ENCODE peak calls at places on chromosomes 6 and 20, in ten cellular contexts. One of them, this sample, is unnamed.

GRCh38 chr6:112037783-112038216 is 16.1 kb upstream of the CCN6 start:
- DNase-seq in endothelial cell of umbilical vein: peak
- DNase-seq in A172: peak
- DNase-seq in BJ: peak
- DNase-seq in activated CD4-positive, alpha-beta T cell treated with anti-CD3 and anti-CD28 coated beads, Interleukin-2, amount 10 ng/mL, durations not matched to agents 24 days and 14 days: no peak
- DNase-seq in NCI-H2081: no peak
- DNase-seq in GOT3: peak
- DNase-seq in naive thymus-derived CD4-positive, alpha-beta T cell: no peak
- DNase-seq in GM13977: no peak
- DNase-seq in central memory CD4-positive, alpha-beta T cell: no peak
- DNase-seq in this sample: peak

GRCh38 chr6:40342674-40343230 is 244.4 kb downstream of the LRFN2 start:
- DNase-seq in BJ: no peak
- DNase-seq in GOT3: no peak
- DNase-seq in NCI-H2081: no peak
- DNase-seq in central memory CD4-positive, alpha-beta T cell: no peak
- DNase-seq in activated CD4-positive, alpha-beta T cell treated with anti-CD3 and anti-CD28 coated beads, Interleukin-2, amount 10 ng/mL, durations not matched to agents 24 days and 14 days: no peak
- DNase-seq in naive thymus-derived CD4-positive, alpha-beta T cell: no peak
- DNase-seq in GM13977: no peak
- DNase-seq in endothelial cell of umbilical vein: no peak
- DNase-seq in A172: no peak
- DNase-seq in this sample: no peak

GRCh38 chr6:38078671-38079070 is 259.1 kb downstream of the ZFAND3 start:
- DNase-seq in A172: no peak
- DNase-seq in activated CD4-positive, alpha-beta T cell treated with anti-CD3 and anti-CD28 coated beads, Interleukin-2, amount 10 ng/mL, durations not matched to agents 24 days and 14 days: no peak
- DNase-seq in central memory CD4-positive, alpha-beta T cell: no peak
- DNase-seq in NCI-H2081: no peak
- DNase-seq in naive thymus-derived CD4-positive, alpha-beta T cell: no peak
- DNase-seq in BJ: no peak
- DNase-seq in GM13977: no peak
- DNase-seq in endothelial cell of umbilical vein: no peak
- DNase-seq in GOT3: no peak
- DNase-seq in this sample: no peak

GRCh38 chr6:44072959-44073611 is 54.2 kb downstream of the MRPL14 start:
- DNase-seq in GOT3: no peak
- DNase-seq in NCI-H2081: no peak
- DNase-seq in A172: no peak
- DNase-seq in central memory CD4-positive, alpha-beta T cell: peak
- DNase-seq in endothelial cell of umbilical vein: peak
- DNase-seq in BJ: no peak
- DNase-seq in activated CD4-positive, alpha-beta T cell treated with anti-CD3 and anti-CD28 coated beads, Interleukin-2, amount 10 ng/mL, durations not matched to agents 24 days and 14 days: peak
- DNase-seq in GM13977: peak
- DNase-seq in naive thymus-derived CD4-positive, alpha-beta T cell: peak
- DNase-seq in this sample: peak

GRCh38 chr6:114008331-114008730 is 37.4 kb upstream of the HDAC2 start:
- DNase-seq in BJ: no peak
- DNase-seq in GOT3: no peak
- DNase-seq in activated CD4-positive, alpha-beta T cell treated with anti-CD3 and anti-CD28 coated beads, Interleukin-2, amount 10 ng/mL, durations not matched to agents 24 days and 14 days: no peak
- DNase-seq in central memory CD4-positive, alpha-beta T cell: no peak
- DNase-seq in naive thymus-derived CD4-positive, alpha-beta T cell: no peak
- DNase-seq in A172: no peak
- DNase-seq in NCI-H2081: no peak
- DNase-seq in endothelial cell of umbilical vein: peak
- DNase-seq in GM13977: no peak
- DNase-seq in this sample: no peak

GRCh38 chr20:1637755-1638154 is 17.9 kb upstream of the SIRPB1 start:
- DNase-seq in GM13977: no peak
- DNase-seq in GOT3: no peak
- DNase-seq in naive thymus-derived CD4-positive, alpha-beta T cell: no peak
- DNase-seq in A172: no peak
- DNase-seq in central memory CD4-positive, alpha-beta T cell: no peak
- DNase-seq in BJ: no peak
- DNase-seq in activated CD4-positive, alpha-beta T cell treated with anti-CD3 and anti-CD28 coated beads, Interleukin-2, amount 10 ng/mL, durations not matched to agents 24 days and 14 days: no peak
- DNase-seq in endothelial cell of umbilical vein: no peak
- DNase-seq in NCI-H2081: no peak
- DNase-seq in this sample: no peak

GRCh38 chr6:80196914-80197313 is 90.4 kb downstream of the BCKDHB start:
- DNase-seq in endothelial cell of umbilical vein: no peak
- DNase-seq in BJ: no peak
- DNase-seq in central memory CD4-positive, alpha-beta T cell: no peak
- DNase-seq in NCI-H2081: no peak
- DNase-seq in A172: no peak
- DNase-seq in activated CD4-positive, alpha-beta T cell treated with anti-CD3 and anti-CD28 coated beads, Interleukin-2, amount 10 ng/mL, durations not matched to agents 24 days and 14 days: no peak
- DNase-seq in naive thymus-derived CD4-positive, alpha-beta T cell: no peak
- DNase-seq in GOT3: no peak
- DNase-seq in GM13977: no peak
- DNase-seq in this sample: no peak

GRCh38 chr20:33178726-33179125 is 10.8 kb downstream of the BPIFA2 start:
- DNase-seq in GOT3: no peak
- DNase-seq in naive thymus-derived CD4-positive, alpha-beta T cell: no peak
- DNase-seq in activated CD4-positive, alpha-beta T cell treated with anti-CD3 and anti-CD28 coated beads, Interleukin-2, amount 10 ng/mL, durations not matched to agents 24 days and 14 days: no peak
- DNase-seq in GM13977: no peak
- DNase-seq in central memory CD4-positive, alpha-beta T cell: no peak
- DNase-seq in NCI-H2081: no peak
- DNase-seq in BJ: no peak
- DNase-seq in endothelial cell of umbilical vein: no peak
- DNase-seq in A172: peak
- DNase-seq in this sample: no peak

GRCh38 chr20:53428997-53429396 is 164.6 kb downstream of the ZNF217 start:
- DNase-seq in NCI-H2081: no peak
- DNase-seq in central memory CD4-positive, alpha-beta T cell: no peak
- DNase-seq in GM13977: no peak
- DNase-seq in BJ: no peak
- DNase-seq in A172: no peak
- DNase-seq in activated CD4-positive, alpha-beta T cell treated with anti-CD3 and anti-CD28 coated beads, Interleukin-2, amount 10 ng/mL, durations not matched to agents 24 days and 14 days: no peak
- DNase-seq in naive thymus-derived CD4-positive, alpha-beta T cell: no peak
- DNase-seq in GOT3: no peak
- DNase-seq in endothelial cell of umbilical vein: no peak
- DNase-seq in this sample: no peak

GRCh38 chr6:76885861-76886301 is 577.4 kb downstream of the HTR1B start:
- DNase-seq in central memory CD4-positive, alpha-beta T cell: no peak
- DNase-seq in NCI-H2081: no peak
- DNase-seq in BJ: no peak
- DNase-seq in naive thymus-derived CD4-positive, alpha-beta T cell: no peak
- DNase-seq in GM13977: no peak
- DNase-seq in GOT3: no peak
- DNase-seq in endothelial cell of umbilical vein: no peak
- DNase-seq in A172: no peak
- DNase-seq in activated CD4-positive, alpha-beta T cell treated with anti-CD3 and anti-CD28 coated beads, Interleukin-2, amount 10 ng/mL, durations not matched to agents 24 days and 14 days: no peak
- DNase-seq in this sample: no peak

GRCh38 chr6:138647006-138647405 is 126.6 kb upstream of the CCDC28A start:
- DNase-seq in activated CD4-positive, alpha-beta T cell treated with anti-CD3 and anti-CD28 coated beads, Interleukin-2, amount 10 ng/mL, durations not matched to agents 24 days and 14 days: no peak
- DNase-seq in A172: no peak
- DNase-seq in GM13977: no peak
- DNase-seq in GOT3: no peak
- DNase-seq in BJ: peak
- DNase-seq in central memory CD4-positive, alpha-beta T cell: no peak
- DNase-seq in naive thymus-derived CD4-positive, alpha-beta T cell: no peak
- DNase-seq in NCI-H2081: no peak
- DNase-seq in endothelial cell of umbilical vein: peak
- DNase-seq in this sample: no peak

GRCh38 chr6:10403385-10404106 is 11.3 kb downstream of the TFAP2A start:
- DNase-seq in naive thymus-derived CD4-positive, alpha-beta T cell: no peak
- DNase-seq in central memory CD4-positive, alpha-beta T cell: no peak
- DNase-seq in activated CD4-positive, alpha-beta T cell treated with anti-CD3 and anti-CD28 coated beads, Interleukin-2, amount 10 ng/mL, durations not matched to agents 24 days and 14 days: no peak
- DNase-seq in A172: peak
- DNase-seq in GOT3: no peak
- DNase-seq in GM13977: no peak
- DNase-seq in NCI-H2081: no peak
- DNase-seq in BJ: no peak
- DNase-seq in endothelial cell of umbilical vein: no peak
- DNase-seq in this sample: no peak

GRCh38 chr6:121522265-121522664 is 86.8 kb downstream of the GJA1 start:
- DNase-seq in GOT3: peak
- DNase-seq in A172: peak
- DNase-seq in NCI-H2081: no peak
- DNase-seq in BJ: peak
- DNase-seq in activated CD4-positive, alpha-beta T cell treated with anti-CD3 and anti-CD28 coated beads, Interleukin-2, amount 10 ng/mL, durations not matched to agents 24 days and 14 days: no peak
- DNase-seq in GM13977: no peak
- DNase-seq in central memory CD4-positive, alpha-beta T cell: no peak
- DNase-seq in naive thymus-derived CD4-positive, alpha-beta T cell: no peak
- DNase-seq in endothelial cell of umbilical vein: peak
- DNase-seq in this sample: no peak

GRCh38 chr20:54200487-54201267 is 7.2 kb upstream of the PFDN4 start:
- DNase-seq in endothelial cell of umbilical vein: no peak
- DNase-seq in A172: no peak
- DNase-seq in BJ: no peak
- DNase-seq in GOT3: no peak
- DNase-seq in activated CD4-positive, alpha-beta T cell treated with anti-CD3 and anti-CD28 coated beads, Interleukin-2, amount 10 ng/mL, durations not matched to agents 24 days and 14 days: no peak
- DNase-seq in GM13977: no peak
- DNase-seq in naive thymus-derived CD4-positive, alpha-beta T cell: no peak
- DNase-seq in NCI-H2081: no peak
- DNase-seq in central memory CD4-positive, alpha-beta T cell: no peak
- DNase-seq in this sample: no peak

GRCh38 chr20:7347409-7347808 is 579.9 kb downstream of the BMP2 start:
- DNase-seq in endothelial cell of umbilical vein: no peak
- DNase-seq in naive thymus-derived CD4-positive, alpha-beta T cell: no peak
- DNase-seq in central memory CD4-positive, alpha-beta T cell: no peak
- DNase-seq in BJ: no peak
- DNase-seq in A172: no peak
- DNase-seq in GOT3: no peak
- DNase-seq in activated CD4-positive, alpha-beta T cell treated with anti-CD3 and anti-CD28 coated beads, Interleukin-2, amount 10 ng/mL, durations not matched to agents 24 days and 14 days: no peak
- DNase-seq in GM13977: no peak
- DNase-seq in NCI-H2081: no peak
- DNase-seq in this sample: no peak

GRCh38 chr6:28353981-28354676 is 4.4 kb downstream of the ZKSCAN3 start:
- DNase-seq in BJ: no peak
- DNase-seq in central memory CD4-positive, alpha-beta T cell: no peak
- DNase-seq in GM13977: no peak
- DNase-seq in NCI-H2081: peak
- DNase-seq in naive thymus-derived CD4-positive, alpha-beta T cell: no peak
- DNase-seq in GOT3: no peak
- DNase-seq in endothelial cell of umbilical vein: peak
- DNase-seq in A172: peak
- DNase-seq in activated CD4-positive, alpha-beta T cell treated with anti-CD3 and anti-CD28 coated beads, Interleukin-2, amount 10 ng/mL, durations not matched to agents 24 days and 14 days: peak
- DNase-seq in this sample: peak

GRCh38 chr6:223763-224162 is 68.5 kb upstream of the DUSP22 start:
- DNase-seq in A172: no peak
- DNase-seq in BJ: no peak
- DNase-seq in endothelial cell of umbilical vein: no peak
- DNase-seq in central memory CD4-positive, alpha-beta T cell: no peak
- DNase-seq in GOT3: no peak
- DNase-seq in GM13977: no peak
- DNase-seq in naive thymus-derived CD4-positive, alpha-beta T cell: no peak
- DNase-seq in NCI-H2081: no peak
- DNase-seq in activated CD4-positive, alpha-beta T cell treated with anti-CD3 and anti-CD28 coated beads, Interleukin-2, amount 10 ng/mL, durations not matched to agents 24 days and 14 days: no peak
- DNase-seq in this sample: no peak

GRCh38 chr20:6818033-6818808 is 50.7 kb downstream of the BMP2 start:
- DNase-seq in GM13977: no peak
- DNase-seq in endothelial cell of umbilical vein: no peak
- DNase-seq in NCI-H2081: no peak
- DNase-seq in BJ: no peak
- DNase-seq in activated CD4-positive, alpha-beta T cell treated with anti-CD3 and anti-CD28 coated beads, Interleukin-2, amount 10 ng/mL, durations not matched to agents 24 days and 14 days: no peak
- DNase-seq in naive thymus-derived CD4-positive, alpha-beta T cell: no peak
- DNase-seq in central memory CD4-positive, alpha-beta T cell: no peak
- DNase-seq in GOT3: no peak
- DNase-seq in A172: no peak
- DNase-seq in this sample: no peak

GRCh38 chr20:34022154-34022842 is 28.6 kb downstream of the RALY start:
- DNase-seq in GOT3: no peak
- DNase-seq in endothelial cell of umbilical vein: peak
- DNase-seq in A172: peak
- DNase-seq in naive thymus-derived CD4-positive, alpha-beta T cell: no peak
- DNase-seq in GM13977: peak
- DNase-seq in central memory CD4-positive, alpha-beta T cell: peak
- DNase-seq in BJ: no peak
- DNase-seq in activated CD4-positive, alpha-beta T cell treated with anti-CD3 and anti-CD28 coated beads, Interleukin-2, amount 10 ng/mL, durations not matched to agents 24 days and 14 days: peak
- DNase-seq in NCI-H2081: no peak
- DNase-seq in this sample: no peak

GRCh38 chr20:16475225-16475624 is 98.0 kb downstream of the KIF16B start:
- DNase-seq in naive thymus-derived CD4-positive, alpha-beta T cell: no peak
- DNase-seq in BJ: no peak
- DNase-seq in NCI-H2081: no peak
- DNase-seq in endothelial cell of umbilical vein: no peak
- DNase-seq in central memory CD4-positive, alpha-beta T cell: no peak
- DNase-seq in activated CD4-positive, alpha-beta T cell treated with anti-CD3 and anti-CD28 coated beads, Interleukin-2, amount 10 ng/mL, durations not matched to agents 24 days and 14 days: no peak
- DNase-seq in GOT3: no peak
- DNase-seq in GM13977: no peak
- DNase-seq in A172: no peak
- DNase-seq in this sample: no peak

GRCh38 chr20:57883761-57884160 is 173.9 kb upstream of the PMEPA1 start:
- DNase-seq in naive thymus-derived CD4-positive, alpha-beta T cell: no peak
- DNase-seq in GM13977: no peak
- DNase-seq in NCI-H2081: no peak
- DNase-seq in A172: no peak
- DNase-seq in BJ: no peak
- DNase-seq in activated CD4-positive, alpha-beta T cell treated with anti-CD3 and anti-CD28 coated beads, Interleukin-2, amount 10 ng/mL, durations not matched to agents 24 days and 14 days: no peak
- DNase-seq in central memory CD4-positive, alpha-beta T cell: no peak
- DNase-seq in GOT3: no peak
- DNase-seq in endothelial cell of umbilical vein: no peak
- DNase-seq in this sample: no peak

GRCh38 chr20:62707981-62708521 is 585 bp upstream of the NTSR1 start:
- DNase-seq in BJ: no peak
- DNase-seq in activated CD4-positive, alpha-beta T cell treated with anti-CD3 and anti-CD28 coated beads, Interleukin-2, amount 10 ng/mL, durations not matched to agents 24 days and 14 days: peak
- DNase-seq in naive thymus-derived CD4-positive, alpha-beta T cell: no peak
- DNase-seq in A172: peak
- DNase-seq in GM13977: peak
- DNase-seq in NCI-H2081: no peak
- DNase-seq in GOT3: no peak
- DNase-seq in central memory CD4-positive, alpha-beta T cell: no peak
- DNase-seq in endothelial cell of umbilical vein: no peak
- DNase-seq in this sample: no peak

GRCh38 chr6:140480852-140481251 is 1106.4 kb upstream of the CITED2 start:
- DNase-seq in GOT3: no peak
- DNase-seq in endothelial cell of umbilical vein: no peak
- DNase-seq in A172: no peak
- DNase-seq in central memory CD4-positive, alpha-beta T cell: no peak
- DNase-seq in GM13977: no peak
- DNase-seq in NCI-H2081: no peak
- DNase-seq in naive thymus-derived CD4-positive, alpha-beta T cell: no peak
- DNase-seq in activated CD4-positive, alpha-beta T cell treated with anti-CD3 and anti-CD28 coated beads, Interleukin-2, amount 10 ng/mL, durations not matched to agents 24 days and 14 days: no peak
- DNase-seq in BJ: no peak
- DNase-seq in this sample: no peak

GRCh38 chr6:37106554-37106953 is 63.4 kb upstream of the PIM1 start:
- DNase-seq in NCI-H2081: no peak
- DNase-seq in A172: no peak
- DNase-seq in GOT3: no peak
- DNase-seq in GM13977: no peak
- DNase-seq in BJ: no peak
- DNase-seq in central memory CD4-positive, alpha-beta T cell: no peak
- DNase-seq in endothelial cell of umbilical vein: no peak
- DNase-seq in activated CD4-positive, alpha-beta T cell treated with anti-CD3 and anti-CD28 coated beads, Interleukin-2, amount 10 ng/mL, durations not matched to agents 24 days and 14 days: no peak
- DNase-seq in naive thymus-derived CD4-positive, alpha-beta T cell: no peak
- DNase-seq in this sample: no peak

GRCh38 chr6:39550191-39550590 is 175.0 kb downstream of the KIF6 start:
- DNase-seq in GOT3: no peak
- DNase-seq in NCI-H2081: no peak
- DNase-seq in central memory CD4-positive, alpha-beta T cell: no peak
- DNase-seq in A172: no peak
- DNase-seq in naive thymus-derived CD4-positive, alpha-beta T cell: no peak
- DNase-seq in activated CD4-positive, alpha-beta T cell treated with anti-CD3 and anti-CD28 coated beads, Interleukin-2, amount 10 ng/mL, durations not matched to agents 24 days and 14 days: no peak
- DNase-seq in GM13977: no peak
- DNase-seq in endothelial cell of umbilical vein: no peak
- DNase-seq in BJ: no peak
- DNase-seq in this sample: no peak

GRCh38 chr20:15005300-15005986 is 668.0 kb upstream of the FLRT3 start:
- DNase-seq in A172: no peak
- DNase-seq in naive thymus-derived CD4-positive, alpha-beta T cell: no peak
- DNase-seq in NCI-H2081: no peak
- DNase-seq in endothelial cell of umbilical vein: no peak
- DNase-seq in BJ: no peak
- DNase-seq in central memory CD4-positive, alpha-beta T cell: no peak
- DNase-seq in activated CD4-positive, alpha-beta T cell treated with anti-CD3 and anti-CD28 coated beads, Interleukin-2, amount 10 ng/mL, durations not matched to agents 24 days and 14 days: no peak
- DNase-seq in GM13977: no peak
- DNase-seq in GOT3: no peak
- DNase-seq in this sample: no peak

GRCh38 chr6:124434416-124434815 is 527.8 kb upstream of the RNF217 start:
- DNase-seq in A172: no peak
- DNase-seq in naive thymus-derived CD4-positive, alpha-beta T cell: no peak
- DNase-seq in NCI-H2081: no peak
- DNase-seq in GOT3: no peak
- DNase-seq in GM13977: no peak
- DNase-seq in BJ: no peak
- DNase-seq in endothelial cell of umbilical vein: no peak
- DNase-seq in activated CD4-positive, alpha-beta T cell treated with anti-CD3 and anti-CD28 coated beads, Interleukin-2, amount 10 ng/mL, durations not matched to agents 24 days and 14 days: no peak
- DNase-seq in central memory CD4-positive, alpha-beta T cell: no peak
- DNase-seq in this sample: no peak

GRCh38 chr20:47354388-47354709 is 2.1 kb downstream of the ZMYND8 start:
- DNase-seq in naive thymus-derived CD4-positive, alpha-beta T cell: no peak
- DNase-seq in GOT3: no peak
- DNase-seq in endothelial cell of umbilical vein: no peak
- DNase-seq in activated CD4-positive, alpha-beta T cell treated with anti-CD3 and anti-CD28 coated beads, Interleukin-2, amount 10 ng/mL, durations not matched to agents 24 days and 14 days: no peak
- DNase-seq in NCI-H2081: no peak
- DNase-seq in BJ: no peak
- DNase-seq in central memory CD4-positive, alpha-beta T cell: no peak
- DNase-seq in GM13977: no peak
- DNase-seq in A172: no peak
- DNase-seq in this sample: no peak

This sample was measured in dorsolateral prefrontal cortex.